ENCODE peak calls at places on chromosomes 11 and 22, in nine cellular contexts. S is lower lobe of right lung, U is fibroblast of lung, V is BJ, H is uterus, M is heart right ventricle, Y is pancreas, F is esophagus muscularis mucosa, Q is bronchial epithelial cell. R is an unnamed sample. For H3K27me3, the result is how much of the 10 kb centered on the place peaks cover.

GRCh38 chr11:34263462-34264186 is 94.2 kb downstream of the ABTB2 start:
- DNase-seq in S (peak), Y (peak), V (peak), M (peak), Q (peak), U (peak), H (peak), F (no peak), R (peak)

GRCh38 chr22:36237462-36238347 is 1.6 kb downstream of the APOL2 start:
- DNase-seq in U (no peak), Q (no peak), H (no peak), V (no peak), S (no peak), F (no peak), Y (no peak), M (no peak), R (no peak)

GRCh38 chr11:77981346-77981947 is 13.0 kb downstream of the INTS4 start:
- DNase-seq in H (no peak), Q (no peak), F (no peak), V (no peak), S (no peak), Y (no peak), M (no peak), U (no peak), R (no peak)

GRCh38 chr22:17672417-17672991 is 33.9 kb downstream of the BCL2L13 start:
- DNase-seq in Y (no peak), V (no peak), F (no peak), U (peak), S (no peak), M (no peak), Q (no peak), H (no peak), R (no peak)

GRCh38 chr22:39715778-39716495 is 145.4 kb downstream of the CACNA1I start:
- DNase-seq in H (no peak), F (no peak), V (no peak), Q (no peak), M (no peak), U (no peak), Y (peak), S (peak), R (no peak)

GRCh38 chr22:19402642-19403191 is 28.8 kb downstream of the HIRA start:
- DNase-seq in M (no peak), H (no peak), U (no peak), Y (no peak), F (no peak), S (no peak), V (no peak), Q (no peak), R (no peak)

GRCh38 chr11:57644748-57645715 is 4.7 kb downstream of the YPEL4 start:
- DNase-seq in V (no peak), Q (peak), F (peak), S (peak), M (peak), H (peak), Y (peak), U (peak), R (no peak)

GRCh38 chr11:101470881-101471535 is 112.8 kb downstream of the TRPC6 start:
- DNase-seq in M (no peak), F (no peak), H (no peak), Y (no peak), Q (peak), S (no peak), U (peak), V (no peak), R (no peak)

GRCh38 chr11:131430466-131431176 is 60.2 kb downstream of the NTM start:
- DNase-seq in Q (peak), U (no peak), M (no peak), Y (no peak), S (no peak), V (no peak), H (no peak), F (no peak), R (no peak)

GRCh38 chr22:23060612-23061400 is 9.5 kb upstream of the GNAZ start:
- DNase-seq in U (no peak), M (no peak), F (peak), S (peak), H (no peak), Y (peak), V (no peak), Q (no peak), R (no peak)

GRCh38 chr11:31619980-31620379 is 110.4 kb downstream of the ELP4 start:
- DNase-seq in S (no peak), V (no peak), H (no peak), Q (no peak), F (no peak), M (no peak), Y (no peak), U (no peak), R (no peak)

GRCh38 chr11:125446279-125446678 is 49.8 kb downstream of the FEZ1 start:
- DNase-seq in Q (no peak), U (no peak), S (no peak), V (no peak), M (no peak), Y (no peak), H (no peak), F (no peak), R (no peak)

DNA sequence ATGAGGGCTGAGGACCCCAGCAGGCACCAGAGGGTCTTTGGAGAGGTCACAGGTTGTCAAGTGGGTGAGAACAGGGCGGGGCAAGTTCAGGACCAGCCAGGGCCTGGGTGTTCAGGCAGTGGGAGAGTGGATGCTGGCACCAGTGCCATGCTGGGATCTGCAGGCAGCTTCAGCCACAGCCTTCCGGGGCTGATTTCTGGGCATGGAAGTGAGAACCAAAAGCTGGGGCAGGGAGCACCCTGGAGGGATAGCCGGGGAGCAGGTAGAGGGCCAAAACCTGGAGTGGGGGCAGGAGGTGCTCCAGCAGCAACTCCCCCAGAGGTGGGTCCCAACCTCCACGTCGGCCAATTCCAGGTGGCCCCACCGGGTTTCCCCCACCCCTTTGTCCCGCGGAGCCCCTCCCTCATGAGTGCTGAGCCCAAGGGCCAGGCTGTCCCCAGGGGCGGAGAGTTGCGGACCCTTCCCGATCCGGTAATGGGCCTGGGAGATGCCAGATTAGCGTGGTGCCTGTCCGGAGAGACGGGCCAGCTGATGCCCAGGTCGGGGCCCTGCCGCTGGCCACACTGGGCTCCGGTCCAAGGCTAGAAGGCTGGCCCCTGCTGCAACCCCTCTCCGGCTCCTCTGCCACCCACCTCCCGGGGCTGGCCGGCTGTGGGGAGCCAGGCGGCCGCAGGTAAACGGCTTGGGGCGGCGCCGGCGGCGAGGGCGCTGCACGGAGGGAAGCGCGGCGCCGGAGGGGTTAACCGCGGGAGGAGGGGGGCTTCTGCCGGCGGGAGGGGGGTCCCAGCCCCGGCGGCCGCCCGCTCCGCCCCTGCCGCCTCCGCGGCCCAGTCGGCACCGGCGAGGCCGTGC is at the start of gene KCNK4:
- DNase-seq in F (no peak), M (no peak), H (no peak), U (no peak), Q (no peak), S (no peak), Y (no peak), V (no peak), R (no peak)
- H3K4me3 ChIP-seq in F (peak), M (peak), H (no peak), U (no peak), Q (peak), S (peak), Y (peak), V (peak), R (no peak)

GRCh38 chr22:46053563-46054090 is 76.7 kb upstream of the WNT7B start:
- DNase-seq in Y (peak), S (peak), V (no peak), U (peak), F (no peak), M (peak), H (peak), Q (no peak), R (no peak)

GRCh38 chr22:46054091-46054877 is 77.3 kb upstream of the WNT7B start:
- DNase-seq in F (no peak), H (peak), V (no peak), Q (no peak), Y (peak), S (peak), M (peak), U (peak), R (no peak)

GRCh38 chr22:46052331-46052771 is 75.4 kb upstream of the WNT7B start:
- DNase-seq in M (no peak), U (peak), V (no peak), Q (no peak), Y (peak), F (no peak), H (peak), S (peak), R (no peak)

GRCh38 chr22:46051646-46052045 is 74.7 kb upstream of the WNT7B start:
- DNase-seq in F (no peak), Y (no peak), Q (no peak), H (no peak), V (no peak), U (no peak), S (peak), M (no peak), R (no peak)

GRCh38 chr22:46052801-46053562 is 76.0 kb upstream of the WNT7B start:
- DNase-seq in U (peak), S (peak), F (no peak), Y (peak), V (no peak), H (peak), M (no peak), Q (no peak), R (no peak)
- TF ChIP-seq CTCF in U (no peak), S (no peak), F (no peak), Y (no peak), V (no peak), H (no peak), M (no peak), Q (no peak), R (no peak)

DNA sequence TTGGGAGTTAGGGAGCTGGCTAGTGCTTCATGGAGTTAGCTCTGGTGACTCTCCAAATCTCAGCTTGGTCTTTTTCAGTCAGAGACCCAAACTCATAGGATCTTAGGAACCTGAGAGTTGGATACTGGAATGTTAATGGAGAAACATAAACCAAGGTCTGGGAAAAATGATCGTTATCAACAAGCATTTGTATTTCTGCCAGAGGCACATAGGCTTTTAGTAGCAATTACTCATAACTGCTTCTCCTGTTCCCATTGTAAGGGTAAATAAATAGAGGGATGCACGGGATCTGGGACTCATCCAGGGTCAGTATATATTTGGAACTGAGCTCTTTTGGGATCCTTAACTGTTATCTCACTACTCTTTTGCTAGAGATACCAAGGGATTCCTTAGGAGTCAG is 4.8 kb downstream of the BARX2 start:
- DNase-seq in M (no peak), Q (no peak), H (no peak), F (no peak), U (no peak), S (no peak), Y (no peak), V (no peak), R (no peak)
- H3K27me3 ChIP-seq in M (half or more), Q (under half), H (under half), F (half or more), U (under half), S (under half), Y (under half), V (under half), R (under half)

DNA sequence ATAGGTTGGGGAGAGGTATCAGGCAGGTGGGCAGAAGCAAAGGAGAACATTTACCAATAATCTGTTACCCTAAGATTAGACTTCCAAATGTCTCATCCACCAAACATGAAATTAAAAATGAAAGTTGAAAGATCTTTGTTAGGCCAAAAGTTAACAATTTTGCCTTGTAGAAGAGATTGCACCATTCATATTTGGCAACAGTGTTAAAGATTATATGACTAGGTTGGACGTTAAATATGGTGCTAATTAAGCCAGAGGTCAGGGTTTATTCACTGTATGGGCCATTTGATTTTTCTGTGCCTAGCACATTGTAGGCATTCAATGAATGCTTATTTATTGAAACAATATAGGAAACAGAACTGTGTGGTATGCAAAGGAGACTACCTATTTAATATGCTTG is 126.1 kb upstream of the SLC5A12 start:
- DNase-seq in S (no peak), Y (no peak), F (no peak), U (no peak), H (no peak), Q (no peak), M (no peak), V (no peak), R (no peak)
- H3K4me3 ChIP-seq in S (no peak), Y (no peak), F (no peak), U (no peak), H (no peak), Q (no peak), M (no peak), V (no peak), R (no peak)

GRCh38 chr11:68009391-68010000 is 631 bp upstream of the ALDH3B1 start:
- DNase-seq in Y (peak), F (no peak), S (no peak), Q (no peak), H (no peak), M (no peak), U (peak), V (no peak), R (no peak)
- TF ChIP-seq CTCF in Y (no peak), F (no peak), S (no peak), Q (no peak), H (no peak), M (no peak), U (peak), V (peak), R (peak)

DNA sequence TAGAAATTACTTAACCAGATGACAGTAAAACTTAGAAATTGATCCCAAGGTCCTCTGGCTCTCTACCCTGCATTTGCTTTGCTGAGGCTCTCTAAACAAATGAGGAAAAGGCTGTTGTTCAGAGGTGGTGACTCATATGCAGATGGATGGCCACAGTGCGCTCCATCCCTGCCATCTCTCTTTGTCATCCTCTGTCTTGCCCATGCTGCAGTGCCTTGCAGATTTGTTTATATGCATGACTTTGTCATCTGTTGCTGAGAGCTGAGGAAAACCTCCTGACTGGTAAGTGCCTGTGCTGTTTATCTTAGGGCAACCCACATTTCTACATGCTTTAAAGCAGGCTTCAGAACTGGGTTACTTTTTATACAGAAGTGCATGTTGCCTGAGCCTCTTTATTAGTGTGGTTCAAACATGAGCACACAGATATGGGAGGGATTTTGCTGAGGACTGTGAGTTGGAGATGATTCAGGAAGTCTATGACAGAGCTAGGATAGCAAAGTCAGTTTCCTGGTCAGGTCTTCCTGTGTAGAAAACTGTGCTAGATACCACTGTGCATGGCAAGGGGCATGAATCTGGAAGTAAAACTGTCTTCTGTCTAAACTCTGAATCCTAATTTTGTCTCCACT is 57.4 kb downstream of the JAM3 start:
- DNase-seq in Q (peak), U (peak), H (no peak), V (peak), M (no peak), S (no peak), F (peak), Y (no peak), R (peak)
- H3K27me3 ChIP-seq in Q (under half), U (under half), H (under half), V (under half), M (under half), S (under half), F (under half), Y (under half), R (under half)

GRCh38 chr11:43556892-43557291 is 123.6 kb upstream of the HSD17B12 start:
- DNase-seq in U (no peak), F (no peak), H (no peak), M (no peak), S (no peak), Y (no peak), V (no peak), Q (no peak), R (no peak)
- H3K4me3 ChIP-seq in U (no peak), F (no peak), H (no peak), M (no peak), S (no peak), Y (no peak), V (no peak), Q (no peak), R (no peak)